ENCODE peak calls at places on chromosomes 3 and 15, in eight cellular contexts. C is suprapubic skin, M is PC-3, L is Calu3, N is left lung, F is nephron progenitor cell, T is lower leg skin, A is cardiac fibroblast. V is an unnamed sample.

GRCh38 chr3:184683234-184683633 is 28.6 kb downstream of the MAGEF1 start:
- DNase-seq in L (no peak), C (no peak), T (no peak), A (no peak), M (no peak), N (no peak), F (no peak), V (no peak)

GRCh38 chr3:50661321-50661837 is 13.3 kb upstream of the DOCK3 start:
- DNase-seq in A (no peak), F (no peak), N (no peak), L (no peak), M (no peak), T (peak; percentile 57), C (no peak), V (peak; percentile 21)

GRCh38 chr3:30639937-30640336 is 33.5 kb downstream of the TGFBR2 start:
- DNase-seq in L (no peak), F (no peak), N (no peak), M (no peak), C (no peak), T (no peak), A (no peak), V (no peak)

GRCh38 chr3:105367063-105367405 is 325 bp downstream of the ALCAM start:
- DNase-seq in C (peak; percentile 63), F (peak; percentile 39), T (peak; percentile 87), M (peak; percentile 33), A (no peak), N (peak; percentile 84), L (peak; percentile 36), V (peak; percentile 64)

GRCh38 chr15:38890194-38890593 is 325.6 kb upstream of the RASGRP1 start:
- DNase-seq in M (no peak), C (no peak), L (no peak), F (no peak), T (no peak), N (no peak), A (no peak), V (no peak)

GRCh38 chr3:123138819-123139517 is 62.8 kb upstream of the SEC22A start:
- DNase-seq in F (peak; percentile 25), M (no peak), T (no peak), A (no peak), L (no peak), C (no peak), N (no peak), V (no peak)

GRCh38 chr15:43285609-43286037 is 18.9 kb upstream of the TGM5 start:
- DNase-seq in M (peak; percentile 89), F (peak; percentile 53), A (peak; percentile 79), C (no peak), L (peak; percentile 42), N (no peak), T (no peak), V (no peak)

GRCh38 chr3:129756871-129757270 is 136.6 kb downstream of the TMCC1 start:
- DNase-seq in T (no peak), L (no peak), M (peak; percentile 58), A (peak; percentile 22), C (no peak), F (no peak), N (no peak), V (no peak)

GRCh38 chr15:62506217-62506805 is 341.2 kb upstream of the C2CD4B start:
- DNase-seq in C (no peak), M (peak; percentile 43), T (no peak), N (no peak), L (no peak), A (peak; percentile 62), F (no peak), V (no peak)

GRCh38 chr3:134035836-134036235 is 6.1 kb upstream of the SLCO2A1 start:
- DNase-seq in N (no peak), T (peak; percentile 36), F (no peak), M (no peak), C (no peak), L (no peak), A (peak; percentile 27), V (no peak)

GRCh38 chr15:50355980-50356379 is 982 bp upstream of the GABPB1 start:
- DNase-seq in N (no peak), A (peak; percentile 32), M (no peak), F (no peak), T (no peak), C (no peak), L (no peak), V (no peak)

GRCh38 chr3:50373146-50373864 is 14.0 kb upstream of the TMEM115 start:
- DNase-seq in L (no peak), M (no peak), T (no peak), N (no peak), A (no peak), F (no peak), C (no peak), V (no peak)

GRCh38 chr15:76312540-76313174 is 1.4 kb upstream of the ETFA start:
- DNase-seq in A (peak; percentile 68), F (no peak), C (no peak), L (peak; percentile 48), M (peak; percentile 97), T (no peak), N (no peak), V (no peak)

GRCh38 chr3:15506571-15506970 is 14.9 kb downstream of the COLQ start:
- DNase-seq in F (no peak), A (no peak), N (no peak), M (no peak), T (peak; percentile 56), C (no peak), L (no peak), V (no peak)

GRCh38 chr3:177466076-177466475 is 268.8 kb upstream of the TBL1XR1 start:
- DNase-seq in N (no peak), F (no peak), T (no peak), L (no peak), A (no peak), M (no peak), C (no peak), V (no peak)

GRCh38 chr15:23467110-23467600 is 20.1 kb upstream of the GOLGA6L2 start:
- DNase-seq in L (no peak), F (no peak), M (peak; percentile 67), C (no peak), N (no peak), T (no peak), A (peak; percentile 45), V (no peak)

GRCh38 chr15:38090648-38091047 is 156.2 kb downstream of the TMCO5A start:
- DNase-seq in M (no peak), L (no peak), F (no peak), A (no peak), N (no peak), T (no peak), C (no peak), V (no peak)

GRCh38 chr3:171454026-171454425 is 6.2 kb downstream of the TNIK start:
- DNase-seq in T (no peak), C (no peak), N (no peak), A (no peak), F (peak; percentile 50), M (no peak), L (no peak), V (no peak)

GRCh38 chr15:36590838-36591237 is 11.4 kb downstream of the CDIN1 start:
- DNase-seq in C (no peak), A (peak; percentile 88), F (no peak), T (no peak), N (no peak), M (peak; percentile 95), L (no peak), V (no peak)

GRCh38 chr15:88141490-88141889 is 115.0 kb downstream of the NTRK3 start:
- DNase-seq in C (no peak), N (no peak), T (no peak), M (no peak), F (peak; percentile 10), A (no peak), L (no peak), V (no peak)
- TF ChIP-seq CTCF in C (no peak), N (no peak), T (no peak), M (no peak), F (no peak), A (no peak), L (no peak), V (no peak)

DNA sequence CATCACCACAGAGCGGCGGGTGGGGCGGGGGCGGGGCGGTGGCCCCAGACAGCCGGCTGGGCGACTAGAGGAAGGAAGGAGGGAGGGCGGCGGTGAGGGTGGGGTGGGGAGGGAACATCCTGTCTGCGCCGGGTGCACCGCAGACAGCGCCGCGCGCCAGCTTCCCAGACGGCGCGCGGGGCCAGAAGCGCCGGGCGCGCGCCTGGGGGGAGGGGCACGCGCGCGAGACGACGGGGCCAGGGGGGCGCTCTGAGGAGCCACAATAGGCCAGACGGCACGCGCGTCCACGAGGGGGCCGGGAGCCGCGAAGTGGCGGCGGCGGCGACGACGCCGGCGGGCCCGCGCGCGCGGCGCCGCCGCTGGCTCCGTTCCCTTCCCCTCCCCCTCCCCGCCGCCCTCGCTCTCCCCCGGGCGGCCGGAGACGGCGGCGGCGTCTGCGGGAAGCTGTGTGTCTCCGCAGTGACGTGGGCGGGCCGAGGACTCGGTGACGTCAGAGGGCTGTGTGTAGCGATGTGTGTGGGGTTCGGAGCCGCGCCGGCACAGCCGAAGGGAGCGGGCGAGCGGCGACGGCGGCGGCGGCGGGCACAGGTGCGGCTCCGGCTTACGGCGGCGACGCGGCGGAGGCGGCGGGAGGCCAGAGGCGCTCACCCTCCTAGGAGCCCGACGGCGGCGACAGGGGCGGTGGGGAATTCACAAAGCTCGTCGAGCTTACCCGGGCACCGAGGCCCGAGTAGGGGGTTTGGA is at the start of gene SKIL:
- DNase-seq in A (peak; percentile 97), F (peak; percentile 97), M (peak; percentile 94), C (peak; percentile 98), N (peak; percentile 99), L (peak; percentile 100), T (peak; percentile 99), V (peak; percentile 97)
- TF ChIP-seq CTCF in A (no peak), F (no peak), M (no peak), C (peak; percentile 4), N (no peak), L (no peak), T (no peak), V (no peak)

GRCh38 chr3:166582231-166582630 is 745.0 kb upstream of the BCHE start:
- DNase-seq in M (no peak), F (no peak), A (no peak), C (no peak), T (no peak), N (no peak), L (no peak), V (no peak)
- TF ChIP-seq CTCF in M (no peak), F (no peak), A (no peak), C (no peak), T (no peak), N (no peak), L (no peak), V (no peak)

GRCh38 chr3:190695994-190696393 is 166.5 kb downstream of the GMNC start:
- DNase-seq in N (no peak), M (no peak), C (no peak), L (no peak), A (no peak), F (no peak), T (no peak), V (no peak)

GRCh38 chr3:190697901-190698300 is 164.6 kb downstream of the GMNC start:
- DNase-seq in F (no peak), A (peak; percentile 91), L (peak; percentile 18), T (no peak), M (peak; percentile 47), C (no peak), N (no peak), V (no peak)

GRCh38 chr3:190696777-190697501 is 165.6 kb downstream of the GMNC start:
- DNase-seq in L (peak; percentile 52), N (no peak), T (no peak), A (peak; percentile 79), M (peak; percentile 54), F (no peak), C (no peak), V (no peak)

GRCh38 chr3:190695225-190695624 is 167.3 kb downstream of the GMNC start:
- DNase-seq in L (no peak), N (no peak), M (no peak), F (no peak), C (no peak), T (no peak), A (no peak), V (no peak)

GRCh38 chr3:190697502-190697830 is 165.0 kb downstream of the GMNC start:
- DNase-seq in M (no peak), A (no peak), F (no peak), T (no peak), N (no peak), C (no peak), L (no peak), V (no peak)
- TF ChIP-seq CTCF in M (peak; percentile 24), A (no peak), F (peak; percentile 12), T (no peak), N (no peak), C (no peak), L (peak; percentile 8), V (no peak)

V was measured in ascending aorta.